ENCODE peak calls at places on chromosomes 1 and 21, in five cellular contexts. D is effector memory CD4-positive, alpha-beta T cell; A is Daoy; Y is activated CD8-positive, alpha-beta memory T cell treated with anti-CD3 and anti-CD28 coated beads for 4 hours; N is ACHN. L is an unnamed sample.

GRCh38 chr1:185284106-185284505 is 32.9 kb downstream of the IVNS1ABP start:
- DNase-seq in Y (no peak), N (no peak), D (no peak), A (no peak), L (no peak)

GRCh38 chr1:98854137-98854536 is 150.5 kb downstream of the PLPPR5 start:
- DNase-seq in Y (no peak), A (no peak), D (no peak), N (no peak), L (no peak)

GRCh38 chr1:160834945-160835565 is 27.6 kb downstream of the CD244 start:
- DNase-seq in A (peak), N (peak), D (no peak), Y (no peak), L (no peak)

GRCh38 chr1:148372731-148373130 is 110.4 kb downstream of the PPIAL4G start:
- DNase-seq in N (no peak), Y (no peak), A (no peak), D (peak), L (peak)

GRCh38 chr21:39445339-39446269 is at the start of gene LCA5L:
- DNase-seq in N (peak), Y (peak), D (peak), A (peak), L (peak)

GRCh38 chr1:221309711-221310110 is 430.5 kb downstream of the HLX start:
- DNase-seq in D (no peak), N (no peak), Y (no peak), A (no peak), L (no peak)

GRCh38 chr1:106536741-106537140 is 519.7 kb upstream of the PRMT6 start:
- DNase-seq in A (no peak), N (no peak), Y (no peak), D (no peak), L (no peak)

GRCh38 chr1:162040657-162041056 is 17.0 kb upstream of the OLFML2B start:
- DNase-seq in A (no peak), N (peak), Y (no peak), D (no peak), L (no peak)

GRCh38 chr1:202805886-202806511 is 2.2 kb downstream of the KDM5B start:
- DNase-seq in Y (no peak), N (peak), A (no peak), D (no peak), L (no peak)

GRCh38 chr1:196399713-196400112 is 208.5 kb downstream of the KCNT2 start:
- DNase-seq in Y (no peak), D (no peak), A (no peak), N (no peak), L (no peak)

GRCh38 chr1:168507271-168507670 is 36.5 kb downstream of the XCL2 start:
- DNase-seq in D (no peak), N (no peak), Y (no peak), A (no peak), L (no peak)

GRCh38 chr1:157773723-157774350 is 3.1 kb downstream of the FCRL2 start:
- DNase-seq in Y (no peak), N (peak), A (no peak), D (no peak), L (peak)

GRCh38 chr1:224644553-224645154 is 28.5 kb downstream of the CNIH3 start:
- DNase-seq in A (peak), N (peak), Y (peak), D (peak), L (peak)

GRCh38 chr1:165633624-165634023 is 2.6 kb downstream of the MGST3 start:
- DNase-seq in N (peak), A (peak), Y (no peak), D (no peak), L (no peak)

GRCh38 chr1:187894349-187894748 is 1065.6 kb downstream of the PLA2G4A start:
- DNase-seq in Y (no peak), D (no peak), A (no peak), N (no peak), L (no peak)

GRCh38 chr1:208141793-208142192 is 102.4 kb downstream of the PLXNA2 start:
- DNase-seq in Y (no peak), A (no peak), N (no peak), D (no peak), L (no peak)

L was measured in central memory CD8-positive, alpha-beta T cell.